ENCODE peak calls at places on chromosomes 13 and 19, in four cellular contexts. L is K562, R is H1, J is GM12878. W is an unnamed sample.

GRCh38 chr19:9741476-9742171 is 26.9 kb downstream of the ZNF846 start:
- DNase-seq in L (no peak), R (no peak), J (no peak), W (no peak)

GRCh38 chr19:48135411-48135810 is 24.8 kb upstream of the PLA2G4C start:
- DNase-seq in L (peak), R (no peak), J (no peak), W (no peak)

GRCh38 chr19:48588670-48589399 is 17.7 kb upstream of the SPACA4 start:
- DNase-seq in L (peak), R (peak), J (no peak), W (peak)

GRCh38 chr19:813359-814107 is 8.2 kb downstream of the PLPPR3 start:
- DNase-seq in L (peak), R (no peak), J (no peak), W (no peak)

GRCh38 chr19:3366104-3366760 is at the start of gene NFIC:
- DNase-seq in L (peak), R (no peak), J (no peak), W (peak)

GRCh38 chr19:40907968-40908735 is 26.1 kb upstream of the CYP2A7 start:
- DNase-seq in L (peak), R (no peak), J (no peak), W (no peak)

GRCh38 chr19:10501971-10502523 is 1.1 kb downstream of the KEAP1 start:
- DNase-seq in L (no peak), R (no peak), J (no peak), W (no peak)

GRCh38 chr13:103140001-103140671 is 73.9 kb upstream of the SLC10A2 start:
- DNase-seq in L (peak), R (no peak), J (peak), W (peak)

GRCh38 chr13:110756268-110756667 is 42.8 kb downstream of the ING1 start:
- DNase-seq in L (no peak), R (peak), J (no peak), W (no peak)

GRCh38 chr19:33502521-33502920 is 19.1 kb downstream of the PEPD start:
- DNase-seq in L (no peak), R (no peak), J (no peak), W (no peak)

GRCh38 chr19:17159466-17160393 is 55.4 kb upstream of the USE1 start:
- DNase-seq in L (no peak), R (peak), J (no peak), W (no peak)

GRCh38 chr13:113817860-113818691 is 45.8 kb downstream of the GAS6 start:
- DNase-seq in L (no peak), R (no peak), J (no peak), W (no peak)
- TF ChIP-seq RAD21 in L (no peak), R (no peak), J (no peak), W (no peak)

GRCh38 chr19:7879102-7879770 is 5.0 kb upstream of the PRR36 start:
- DNase-seq in L (no peak), R (no peak), J (no peak), W (no peak)
- TF ChIP-seq EGR1 in L (no peak), R (no peak), J (no peak), W (no peak)

GRCh38 chr13:53445682-53446081 is 417.1 kb downstream of the OLFM4 start:
- DNase-seq in L (no peak), R (no peak), J (no peak), W (no peak)

GRCh38 chr13:53439439-53440225 is 411.0 kb downstream of the OLFM4 start:
- DNase-seq in L (no peak), R (no peak), J (no peak), W (no peak)

DNA sequence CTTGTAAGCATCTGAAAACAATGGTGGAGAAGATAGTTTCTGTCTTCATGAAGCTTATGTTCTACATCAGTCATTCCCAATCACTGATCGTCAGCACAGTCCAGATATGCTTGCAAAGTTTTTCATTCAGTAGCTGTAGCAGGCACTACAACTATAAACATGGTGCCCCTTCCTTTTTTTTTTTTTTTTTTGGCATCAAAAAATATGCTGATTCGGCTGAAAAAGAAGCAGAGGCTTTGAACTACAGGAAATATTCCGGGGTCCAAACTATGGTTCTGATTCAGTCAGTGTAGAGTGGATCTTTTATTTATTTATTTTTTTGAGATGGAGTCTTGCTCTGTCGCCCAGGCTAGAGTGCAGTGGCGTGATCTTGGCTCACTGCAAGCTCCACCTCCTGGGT is 414.4 kb downstream of the OLFM4 start:
- DNase-seq in L (no peak), R (no peak), J (no peak), W (no peak)
- TF ChIP-seq RAD21 in L (no peak), R (no peak), J (no peak), W (no peak)

DNA sequence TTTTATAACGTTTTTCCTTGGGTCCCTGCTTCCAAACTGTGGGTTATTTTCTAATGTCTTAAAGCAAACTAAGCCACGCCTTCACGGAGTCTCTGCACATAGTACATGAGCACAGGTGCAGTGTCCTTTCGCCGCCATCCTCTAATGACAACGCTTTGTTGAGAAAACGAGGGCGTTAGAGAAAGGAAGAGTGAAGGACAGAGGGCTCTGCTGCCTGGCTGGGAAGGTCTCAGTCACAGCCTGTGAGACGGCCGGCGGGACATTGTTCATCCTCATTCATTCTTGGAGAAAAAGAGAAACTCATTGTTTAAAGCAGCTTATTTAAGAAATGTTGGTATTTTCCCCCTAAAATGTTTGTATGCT is 9.5 kb downstream of the IL17D start:
- DNase-seq in L (no peak), R (no peak), J (no peak), W (no peak)
- TF ChIP-seq EGR1 in L (no peak), R (no peak), J (no peak), W (no peak)

GRCh38 chr13:56349866-56350265 is 790.9 kb upstream of the PRR20A start:
- DNase-seq in L (no peak), R (no peak), J (no peak), W (no peak)

GRCh38 chr13:56351041-56351440 is 789.7 kb upstream of the PRR20A start:
- DNase-seq in L (no peak), R (peak), J (no peak), W (no peak)

GRCh38 chr13:56356690-56357089 is 784.0 kb upstream of the PRR20A start:
- DNase-seq in L (no peak), R (no peak), J (no peak), W (no peak)

GRCh38 chr13:56352356-56352755 is 788.4 kb upstream of the PRR20A start:
- DNase-seq in L (no peak), R (no peak), J (no peak), W (no peak)

DNA sequence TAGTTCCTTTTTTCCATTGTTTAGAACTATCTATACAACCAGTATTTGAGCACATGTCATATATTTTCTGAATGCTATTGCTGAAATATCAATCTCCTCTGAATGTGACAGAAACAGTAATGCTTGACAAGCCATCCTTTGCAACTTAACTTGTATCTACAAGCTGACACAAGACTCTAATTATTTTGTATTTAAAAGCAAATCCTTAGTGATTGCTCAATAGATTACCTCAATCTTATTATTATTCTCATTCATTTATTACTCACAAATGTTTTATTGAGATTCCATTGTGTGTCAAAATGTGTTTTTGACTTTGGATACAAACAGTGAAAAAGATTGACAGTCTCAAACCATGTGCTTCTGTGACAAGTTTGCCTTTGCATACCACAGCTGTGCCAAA is 787.8 kb upstream of the PRR20A start:
- DNase-seq in L (no peak), R (no peak), J (no peak), W (no peak)
- TF ChIP-seq RAD21 in L (no peak), R (no peak), J (no peak), W (no peak)